ENCODE peak calls at places on chromosome 4, in five cellular contexts. Q, S, C, N and V are unnamed samples.
A peak's percentile ranks its signal among the peaks of the same experiment; 100 is the strongest.

GRCh38 chr4:170672571-170672970 is 582.8 kb upstream of the AADAT start:
- DNase-seq in Q (no peak), S (no peak), C (no peak), N (no peak), V (peak; percentile 45)

GRCh38 chr4:76361689-76362412 is 55.3 kb downstream of the STBD1 start:
- DNase-seq in N (no peak), C (no peak), Q (no peak), S (no peak), V (no peak)

GRCh38 chr4:6751611-6752485 is 30.7 kb upstream of the KIAA0232 start:
- DNase-seq in C (peak; percentile 24), S (peak; percentile 47), N (no peak), Q (no peak), V (peak; percentile 34)

GRCh38 chr4:127782275-127783025 is at the start of gene HSPA4L:
- DNase-seq in Q (no peak), S (peak; percentile 65), N (peak; percentile 23), C (peak; percentile 61), V (peak; percentile 50)

GRCh38 chr4:91127891-91128290 is 1000.7 kb downstream of the CCSER1 start:
- DNase-seq in Q (no peak), C (no peak), S (no peak), N (no peak), V (no peak)

GRCh38 chr4:3442959-3443749 is 1.4 kb downstream of the HGFAC start:
- DNase-seq in S (peak; percentile 58), C (peak; percentile 46), Q (peak; percentile 31), N (peak; percentile 64), V (peak; percentile 59)

GRCh38 chr4:1045193-1045594 is 33.8 kb downstream of the FGFRL1 start:
- DNase-seq in C (no peak), S (peak; percentile 13), Q (no peak), N (no peak), V (no peak)

GRCh38 chr4:171170671-171171070 is 642.5 kb upstream of the GALNTL6 start:
- DNase-seq in Q (no peak), S (no peak), N (no peak), C (no peak), V (no peak)

GRCh38 chr4:81715335-81715734 is 243.6 kb upstream of the RASGEF1B start:
- DNase-seq in Q (no peak), N (no peak), C (no peak), S (no peak), V (no peak)

GRCh38 chr4:119082661-119083060 is 53.0 kb upstream of the MYOZ2 start:
- DNase-seq in Q (no peak), N (no peak), C (no peak), S (no peak), V (no peak)

GRCh38 chr4:123415977-123416376 is 19.4 kb downstream of the SPRY1 start:
- DNase-seq in Q (no peak), C (peak; percentile 76), S (no peak), N (peak; percentile 58), V (peak; percentile 83)

GRCh38 chr4:173935622-173936405 is 347.7 kb downstream of the FBXO8 start:
- DNase-seq in C (peak; percentile 5), Q (no peak), S (no peak), N (no peak), V (no peak)

GRCh38 chr4:106707776-106708603 is 328.1 kb downstream of the DKK2 start:
- DNase-seq in S (no peak), Q (no peak), C (peak; percentile 66), N (no peak), V (no peak)

GRCh38 chr4:170723171-170723570 is 633.4 kb upstream of the AADAT start:
- DNase-seq in S (no peak), Q (no peak), C (no peak), N (no peak), V (no peak)

GRCh38 chr4:61079976-61080375 is 120.2 kb upstream of the ADGRL3 start:
- DNase-seq in N (no peak), S (no peak), Q (no peak), C (no peak), V (peak; percentile 22)